ENCODE peak calls at places on chromosomes 6 and 20, in five cellular contexts. P is neural progenitor cell; V is CD8-positive, alpha-beta T cell; F is AG10803; A is Caco-2. L is an unnamed sample.

GRCh38 chr6:80640176-80640575 is 533.7 kb downstream of the BCKDHB start:
- DNase-seq in P (no peak), V (no peak), F (peak; percentile 55), A (no peak), L (no peak)

GRCh38 chr20:2042400-2042799 is 48.5 kb upstream of the PDYN start:
- DNase-seq in P (no peak), V (no peak), F (peak; percentile 50), A (no peak), L (peak; percentile 58)

GRCh38 chr6:160931378-160932343 is 59.9 kb upstream of the MAP3K4 start:
- DNase-seq in P (peak; percentile 14), V (no peak), F (peak; percentile 2), A (no peak), L (no peak)

GRCh38 chr6:142764306-142764705 is 180.7 kb downstream of the HIVEP2 start:
- DNase-seq in P (no peak), V (no peak), F (peak; percentile 63), A (no peak), L (no peak)

GRCh38 chr20:3447321-3447720 is 23.5 kb upstream of the ATRN start:
- DNase-seq in P (no peak), V (no peak), F (no peak), A (no peak), L (no peak)

GRCh38 chr6:24583463-24584389 is 62.3 kb downstream of the KIAA0319 start:
- DNase-seq in P (peak; percentile 79), V (peak; percentile 44), F (peak; percentile 52), A (peak; percentile 64), L (peak; percentile 63)

GRCh38 chr6:135106611-135107010 is 52.0 kb upstream of the HBS1L start:
- DNase-seq in P (no peak), V (no peak), F (no peak), A (no peak), L (no peak)

GRCh38 chr6:77094821-77095220 is 368.5 kb downstream of the HTR1B start:
- DNase-seq in P (no peak), V (no peak), F (no peak), A (no peak), L (no peak)

GRCh38 chr6:126180585-126180984 is 159.3 kb upstream of the CENPW start:
- DNase-seq in P (no peak), V (no peak), F (peak; percentile 70), A (no peak), L (peak; percentile 90)

GRCh38 chr20:1417273-1417672 is 24.4 kb upstream of the FKBP1A start:
- DNase-seq in P (no peak), V (no peak), F (peak; percentile 64), A (no peak), L (no peak)

GRCh38 chr6:136926383-136926782 is 4.3 kb downstream of the SLC35D3 start:
- DNase-seq in P (no peak), V (no peak), F (no peak), A (no peak), L (no peak)

GRCh38 chr6:136923954-136924291 is 1.8 kb downstream of the SLC35D3 start:
- DNase-seq in P (no peak), V (no peak), F (no peak), A (no peak), L (no peak)

GRCh38 chr6:136923116-136923953 is 1.2 kb downstream of the SLC35D3 start:
- DNase-seq in P (peak; percentile 10), V (no peak), F (no peak), A (no peak), L (no peak)

GRCh38 chr6:136930528-136930927 is 8.4 kb downstream of the SLC35D3 start:
- DNase-seq in P (no peak), V (no peak), F (no peak), A (no peak), L (no peak)

GRCh38 chr6:136927313-136927712 is 5.2 kb downstream of the SLC35D3 start:
- DNase-seq in P (peak; percentile 55), V (no peak), F (no peak), A (no peak), L (no peak)
- TF ChIP-seq CTCF in P (peak; percentile 51), V (no peak), F (peak; percentile 21), A (peak; percentile 51), L (peak; percentile 28)

GRCh38 chr6:107244082-107244741 is 128.9 kb upstream of the BEND3 start:
- DNase-seq in P (no peak), V (no peak), F (peak; percentile 24), A (no peak), L (no peak)

GRCh38 chr6:107246249-107246971 is 131.1 kb upstream of the BEND3 start:
- DNase-seq in P (no peak), V (no peak), F (no peak), A (no peak), L (no peak)

GRCh38 chr6:107244742-107245470 is 129.6 kb upstream of the BEND3 start:
- DNase-seq in P (no peak), V (no peak), F (no peak), A (no peak), L (no peak)

GRCh38 chr6:107248147-107248546 is 132.8 kb upstream of the BEND3 start:
- DNase-seq in P (no peak), V (no peak), F (no peak), A (no peak), L (no peak)

GRCh38 chr6:107246972-107247615 is 131.8 kb upstream of the BEND3 start:
- DNase-seq in P (no peak), V (no peak), F (no peak), A (no peak), L (no peak)
- H3K4me3 ChIP-seq in P (no peak overlapping the region), V (no peak overlapping the region), F (no peak overlapping the region), A (no peak overlapping the region), L (no peak overlapping the region)

GRCh38 chr20:58212636-58213035 is 15.8 kb downstream of the ANKRD60 start:
- DNase-seq in P (no peak), V (no peak), F (no peak), A (no peak), L (no peak)

GRCh38 chr20:58215116-58215515 is 13.3 kb downstream of the ANKRD60 start:
- DNase-seq in P (no peak), V (no peak), F (no peak), A (no peak), L (no peak)

GRCh38 chr20:58214310-58214709 is 14.1 kb downstream of the ANKRD60 start:
- DNase-seq in P (no peak), V (no peak), F (no peak), A (no peak), L (no peak)

GRCh38 chr20:58213716-58214115 is 14.7 kb downstream of the ANKRD60 start:
- DNase-seq in P (no peak), V (no peak), F (no peak), A (no peak), L (no peak)

DNA sequence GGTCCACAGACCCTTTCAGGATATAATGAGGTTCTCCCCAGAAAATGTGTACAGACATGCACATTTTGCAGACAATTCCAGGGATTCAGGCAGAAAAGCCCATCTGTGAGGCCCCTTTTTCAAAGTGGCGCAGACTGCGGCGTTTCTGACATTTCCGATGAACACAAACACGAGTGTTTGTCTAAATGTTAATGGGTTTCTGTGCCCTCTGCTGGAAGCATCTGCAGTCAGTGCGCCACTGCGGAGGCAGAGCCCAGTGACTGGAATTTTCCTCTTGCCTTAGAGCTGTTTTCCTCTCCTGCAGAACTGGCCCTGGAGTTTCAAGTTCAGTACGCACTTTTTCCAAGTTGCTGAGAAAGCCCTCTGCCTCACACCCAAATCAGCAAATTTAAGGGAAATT is 15.3 kb downstream of the ANKRD60 start:
- DNase-seq in P (peak; percentile 34), V (no peak), F (peak; percentile 29), A (no peak), L (no peak)
- TF ChIP-seq CTCF in P (peak; percentile 11), V (no peak), F (peak; percentile 45), A (peak; percentile 30), L (no peak)

DNA sequence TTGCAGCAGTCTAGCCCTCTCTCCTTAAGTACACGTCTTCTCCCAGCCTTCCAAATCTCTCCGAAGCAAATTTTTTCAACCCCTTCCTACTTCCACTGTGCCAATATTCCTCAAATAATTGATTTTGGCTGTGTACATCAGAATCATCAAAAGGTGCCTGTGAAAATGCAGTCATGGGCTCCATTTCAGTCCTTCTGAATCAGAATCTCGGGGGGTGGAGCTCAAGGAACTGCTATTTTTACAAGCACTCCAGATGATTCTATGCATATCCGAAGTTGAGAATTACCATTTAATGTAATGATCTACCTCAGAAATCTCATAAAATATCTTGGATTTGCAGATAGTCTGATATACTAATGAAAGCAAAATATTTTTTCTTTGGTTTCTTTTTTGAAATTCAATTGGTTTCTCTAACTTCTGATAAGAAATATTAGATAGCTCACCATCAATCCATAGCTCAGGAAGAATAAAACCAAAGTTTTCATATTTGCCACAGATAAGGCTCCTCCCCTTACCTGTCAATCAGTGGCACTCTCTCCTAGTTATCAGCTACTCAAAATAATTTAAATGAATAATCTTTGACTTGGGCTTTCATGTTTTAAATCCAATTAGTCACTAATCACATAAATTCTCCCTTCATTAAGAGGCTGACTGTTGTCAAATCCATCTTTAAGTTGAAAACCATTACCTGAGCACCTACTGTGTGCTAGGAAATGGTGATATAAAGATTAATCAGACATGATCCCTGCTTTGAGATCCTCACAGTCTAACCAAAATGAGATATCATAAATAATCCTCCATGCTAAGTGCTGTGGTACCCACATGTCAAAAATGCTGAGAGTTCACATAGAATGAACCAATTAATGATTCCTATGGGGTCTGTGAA is 36.4 kb upstream of the STXBP5 start:
- DNase-seq in P (no peak), V (no peak), F (no peak), A (no peak), L (peak; percentile 22)
- H3K4me3 ChIP-seq in P (no peak overlapping the region), V (no peak overlapping the region), F (no peak overlapping the region), A (no peak overlapping the region), L (no peak overlapping the region)

GRCh38 chr6:14464049-14464448 is 346.5 kb downstream of the CD83 start:
- DNase-seq in P (peak; percentile 16), V (no peak), F (peak; percentile 40), A (no peak), L (peak; percentile 74)
- TF ChIP-seq CTCF in P (peak; percentile 7), V (no peak), F (peak; percentile 35), A (no peak), L (peak; percentile 41)